ENCODE peak calls at places on chromosomes 4 and X, in five cellular contexts. One of them, this sample, is unnamed.

GRCh38 chr4:87304659-87305277 is 17.9 kb downstream of the HSD17B13 start:
- DNase-seq in A549: peak
- DNase-seq in omental fat pad: no peak
- DNase-seq in endothelial cell: no peak
- DNase-seq in fibroblast of mammary gland: no peak
- DNase-seq in this sample: no peak

GRCh38 chrX:24799078-24799477 is 105.4 kb downstream of the POLA1 start:
- DNase-seq in A549: no peak
- DNase-seq in fibroblast of mammary gland: no peak
- DNase-seq in endothelial cell: no peak
- DNase-seq in omental fat pad: no peak
- DNase-seq in this sample: no peak

GRCh38 chr4:2304321-2304876 is 42.5 kb upstream of the MXD4 start:
- DNase-seq in A549: no peak
- DNase-seq in omental fat pad: no peak
- DNase-seq in endothelial cell: no peak
- DNase-seq in fibroblast of mammary gland: no peak
- DNase-seq in this sample: no peak

GRCh38 chr4:73172166-73172565 is 86.4 kb downstream of the ANKRD17 start:
- DNase-seq in endothelial cell: no peak
- DNase-seq in fibroblast of mammary gland: no peak
- DNase-seq in omental fat pad: no peak
- DNase-seq in A549: no peak
- DNase-seq in this sample: no peak

GRCh38 chrX:109614951-109615350 is 10.0 kb downstream of the KCNE5 start:
- DNase-seq in omental fat pad: no peak
- DNase-seq in A549: no peak
- DNase-seq in fibroblast of mammary gland: no peak
- DNase-seq in endothelial cell: no peak
- DNase-seq in this sample: no peak

GRCh38 chr4:98961770-98962169 is 32.8 kb upstream of the EIF4E start:
- DNase-seq in fibroblast of mammary gland: no peak
- DNase-seq in A549: no peak
- DNase-seq in endothelial cell: no peak
- DNase-seq in omental fat pad: no peak
- DNase-seq in this sample: no peak

GRCh38 chr4:74524985-74525384 is 80.0 kb downstream of the AREG start:
- DNase-seq in omental fat pad: no peak
- DNase-seq in endothelial cell: no peak
- DNase-seq in fibroblast of mammary gland: no peak
- DNase-seq in A549: no peak
- DNase-seq in this sample: no peak

GRCh38 chr4:139523076-139523475 is 32.9 kb downstream of the SETD7 start:
- DNase-seq in A549: no peak
- DNase-seq in endothelial cell: no peak
- DNase-seq in fibroblast of mammary gland: no peak
- DNase-seq in omental fat pad: no peak
- DNase-seq in this sample: no peak

GRCh38 chrX:44314259-44314734 is 29.2 kb downstream of the EFHC2 start:
- DNase-seq in omental fat pad: no peak
- DNase-seq in fibroblast of mammary gland: peak
- DNase-seq in endothelial cell: peak
- DNase-seq in A549: no peak
- DNase-seq in this sample: no peak

GRCh38 chrX:69538321-69538876 is 34.3 kb downstream of the NALF2 start:
- DNase-seq in A549: peak
- DNase-seq in fibroblast of mammary gland: peak
- DNase-seq in endothelial cell: peak
- DNase-seq in omental fat pad: peak
- DNase-seq in this sample: peak

GRCh38 chr4:94970650-94971049 is 212.9 kb downstream of the BMPR1B start:
- DNase-seq in endothelial cell: no peak
- DNase-seq in A549: no peak
- DNase-seq in fibroblast of mammary gland: no peak
- DNase-seq in omental fat pad: no peak
- DNase-seq in this sample: no peak

GRCh38 chrX:41452972-41453371 is 5.8 kb downstream of the NYX start:
- DNase-seq in omental fat pad: no peak
- DNase-seq in fibroblast of mammary gland: peak
- DNase-seq in endothelial cell: no peak
- DNase-seq in A549: no peak
- DNase-seq in this sample: no peak

GRCh38 chr4:6663596-6664393 is 23.3 kb downstream of the MRFAP1 start:
- DNase-seq in endothelial cell: no peak
- DNase-seq in A549: no peak
- DNase-seq in omental fat pad: no peak
- DNase-seq in fibroblast of mammary gland: no peak
- DNase-seq in this sample: no peak

GRCh38 chrX:9368262-9368661 is 96.6 kb upstream of the TBL1X start:
- DNase-seq in endothelial cell: no peak
- DNase-seq in A549: no peak
- DNase-seq in omental fat pad: no peak
- DNase-seq in fibroblast of mammary gland: no peak
- DNase-seq in this sample: no peak

GRCh38 chr4:83606898-83607297 is 71.0 kb downstream of the GPAT3 start:
- DNase-seq in A549: no peak
- DNase-seq in omental fat pad: no peak
- DNase-seq in fibroblast of mammary gland: no peak
- DNase-seq in endothelial cell: no peak
- DNase-seq in this sample: no peak

GRCh38 chrX:49262603-49263002 is 1.9 kb downstream of the FOXP3 start:
- DNase-seq in fibroblast of mammary gland: no peak
- DNase-seq in omental fat pad: no peak
- DNase-seq in A549: no peak
- DNase-seq in endothelial cell: no peak
- DNase-seq in this sample: no peak

GRCh38 chr4:150248181-150248580 is 169.9 kb downstream of the DCLK2 start:
- DNase-seq in fibroblast of mammary gland: no peak
- DNase-seq in endothelial cell: no peak
- DNase-seq in omental fat pad: no peak
- DNase-seq in A549: no peak
- DNase-seq in this sample: no peak

GRCh38 chr4:140095694-140096482 is 58.1 kb downstream of the MAML3 start:
- DNase-seq in A549: peak
- DNase-seq in endothelial cell: no peak
- DNase-seq in fibroblast of mammary gland: peak
- DNase-seq in omental fat pad: no peak
- DNase-seq in this sample: no peak

GRCh38 chr4:54169176-54169575 is 59.9 kb upstream of the PDGFRA start:
- DNase-seq in fibroblast of mammary gland: peak
- DNase-seq in omental fat pad: no peak
- DNase-seq in A549: no peak
- DNase-seq in endothelial cell: no peak
- DNase-seq in this sample: no peak

GRCh38 chr4:109969909-109970308 is 57.2 kb downstream of the EGF start:
- DNase-seq in fibroblast of mammary gland: no peak
- DNase-seq in omental fat pad: no peak
- DNase-seq in endothelial cell: peak
- DNase-seq in A549: no peak
- DNase-seq in this sample: no peak

GRCh38 chr4:132542228-132542627 is 606.9 kb upstream of the PCDH10 start:
- DNase-seq in fibroblast of mammary gland: no peak
- DNase-seq in omental fat pad: no peak
- DNase-seq in endothelial cell: no peak
- DNase-seq in A549: no peak
- DNase-seq in this sample: no peak

GRCh38 chrX:143648705-143649104 is 12.8 kb upstream of the SLITRK4 start:
- DNase-seq in fibroblast of mammary gland: no peak
- DNase-seq in endothelial cell: peak
- DNase-seq in A549: no peak
- DNase-seq in omental fat pad: no peak
- DNase-seq in this sample: no peak

GRCh38 chr4:3675251-3676115 is 90.7 kb upstream of the ADRA2C start:
- DNase-seq in A549: no peak
- DNase-seq in endothelial cell: no peak
- DNase-seq in omental fat pad: no peak
- DNase-seq in fibroblast of mammary gland: no peak
- DNase-seq in this sample: peak

GRCh38 chr4:83071116-83071515 is 36.1 kb downstream of the COPS4 start:
- DNase-seq in A549: no peak
- DNase-seq in omental fat pad: no peak
- DNase-seq in endothelial cell: no peak
- DNase-seq in fibroblast of mammary gland: peak
- DNase-seq in this sample: no peak

GRCh38 chrX:40061005-40061404 is 36.8 kb downstream of the BCOR start:
- DNase-seq in fibroblast of mammary gland: no peak
- DNase-seq in A549: no peak
- DNase-seq in endothelial cell: no peak
- DNase-seq in omental fat pad: no peak
- DNase-seq in this sample: no peak

GRCh38 chrX:71919436-71919835 is 8.8 kb downstream of the NHSL2 start:
- DNase-seq in endothelial cell: no peak
- DNase-seq in omental fat pad: no peak
- DNase-seq in fibroblast of mammary gland: no peak
- DNase-seq in A549: no peak
- DNase-seq in this sample: no peak

GRCh38 chr4:1401409-1402020 is 4.7 kb downstream of the NKX1-1 start:
- DNase-seq in fibroblast of mammary gland: no peak
- DNase-seq in endothelial cell: no peak
- DNase-seq in A549: no peak
- DNase-seq in omental fat pad: no peak
- DNase-seq in this sample: no peak

GRCh38 chrX:1062351-1062750 is 150.1 kb downstream of the CRLF2 start:
- DNase-seq in endothelial cell: no peak
- DNase-seq in A549: no peak
- DNase-seq in omental fat pad: no peak
- DNase-seq in fibroblast of mammary gland: no peak
- DNase-seq in this sample: no peak

GRCh38 chr4:118237531-118237930 is 115.3 kb downstream of the PRSS12 start:
- DNase-seq in endothelial cell: no peak
- DNase-seq in fibroblast of mammary gland: no peak
- DNase-seq in omental fat pad: no peak
- DNase-seq in A549: no peak
- DNase-seq in this sample: no peak

GRCh38 chr4:1588306-1588705 is 95.8 kb downstream of the FAM53A start:
- DNase-seq in omental fat pad: no peak
- DNase-seq in fibroblast of mammary gland: no peak
- DNase-seq in endothelial cell: no peak
- DNase-seq in A549: no peak
- DNase-seq in this sample: no peak

GRCh38 chr4:31026216-31026615 is 306.0 kb downstream of the PCDH7 start:
- DNase-seq in endothelial cell: no peak
- DNase-seq in omental fat pad: no peak
- DNase-seq in fibroblast of mammary gland: no peak
- DNase-seq in A549: no peak
- DNase-seq in this sample: no peak

GRCh38 chr4:104966349-104967033 is 180.2 kb upstream of the TET2 start:
- DNase-seq in endothelial cell: no peak
- DNase-seq in fibroblast of mammary gland: no peak
- DNase-seq in omental fat pad: no peak
- DNase-seq in A549: no peak
- DNase-seq in this sample: no peak

GRCh38 chr4:89586864-89587263 is 250.1 kb downstream of the SNCA start:
- DNase-seq in A549: no peak
- DNase-seq in fibroblast of mammary gland: peak
- DNase-seq in omental fat pad: no peak
- DNase-seq in endothelial cell: no peak
- DNase-seq in this sample: no peak

GRCh38 chr4:152644130-152644529 is 35.7 kb downstream of the TMEM154 start:
- DNase-seq in fibroblast of mammary gland: no peak
- DNase-seq in A549: no peak
- DNase-seq in omental fat pad: no peak
- DNase-seq in endothelial cell: no peak
- DNase-seq in this sample: no peak

GRCh38 chr4:152635876-152636275 is 43.9 kb downstream of the TMEM154 start:
- DNase-seq in A549: no peak
- DNase-seq in endothelial cell: no peak
- DNase-seq in fibroblast of mammary gland: no peak
- DNase-seq in omental fat pad: no peak
- DNase-seq in this sample: no peak

GRCh38 chr4:152643153-152644035 is 36.4 kb downstream of the TMEM154 start:
- DNase-seq in endothelial cell: no peak
- DNase-seq in A549: no peak
- DNase-seq in omental fat pad: no peak
- DNase-seq in fibroblast of mammary gland: no peak
- DNase-seq in this sample: no peak

GRCh38 chr4:152640058-152640921 is 39.5 kb downstream of the TMEM154 start:
- DNase-seq in fibroblast of mammary gland: peak
- DNase-seq in A549: peak
- DNase-seq in endothelial cell: no peak
- DNase-seq in omental fat pad: no peak
- DNase-seq in this sample: no peak
- TF ChIP-seq CTCF in fibroblast of mammary gland: peak
- TF ChIP-seq CTCF in A549: peak
- TF ChIP-seq CTCF in endothelial cell: peak
- TF ChIP-seq CTCF in omental fat pad: no peak
- TF ChIP-seq CTCF in this sample: peak

GRCh38 chrX:50905334-50905733 is 5.2 kb upstream of the BMP15 start:
- DNase-seq in endothelial cell: no peak
- DNase-seq in fibroblast of mammary gland: no peak
- DNase-seq in omental fat pad: no peak
- DNase-seq in A549: no peak
- DNase-seq in this sample: no peak
- TF ChIP-seq CTCF in endothelial cell: peak
- TF ChIP-seq CTCF in fibroblast of mammary gland: peak
- TF ChIP-seq CTCF in omental fat pad: no peak
- TF ChIP-seq CTCF in A549: no peak
- TF ChIP-seq CTCF in this sample: peak

GRCh38 chr4:44425614-44426208 is 22.9 kb downstream of the KCTD8 start:
- DNase-seq in endothelial cell: peak
- DNase-seq in fibroblast of mammary gland: peak
- DNase-seq in omental fat pad: no peak
- DNase-seq in A549: no peak
- DNase-seq in this sample: no peak
- TF ChIP-seq CTCF in endothelial cell: peak
- TF ChIP-seq CTCF in fibroblast of mammary gland: peak
- TF ChIP-seq CTCF in omental fat pad: no peak
- TF ChIP-seq CTCF in A549: no peak
- TF ChIP-seq CTCF in this sample: no peak

DNA sequence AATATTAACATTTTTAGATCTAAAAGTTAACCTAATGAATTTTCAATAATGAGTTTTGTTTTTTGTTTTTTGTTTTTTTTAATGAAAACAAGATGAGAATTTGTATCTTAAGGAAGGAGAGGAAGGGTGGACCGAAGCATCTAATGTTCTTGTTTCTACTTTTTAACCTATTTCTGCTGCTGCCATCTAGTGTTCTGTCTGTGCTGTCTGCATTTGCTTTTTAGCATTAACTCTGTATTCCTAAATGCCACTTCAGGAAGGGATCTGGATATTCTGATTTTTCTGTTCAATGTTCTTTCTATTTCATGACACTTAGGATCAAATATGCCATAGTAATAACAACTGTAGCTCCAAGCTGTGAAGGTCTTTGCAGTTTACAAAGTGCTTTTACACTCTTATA is 161.7 kb downstream of the BRWD3 start:
- DNase-seq in A549: peak
- DNase-seq in endothelial cell: no peak
- DNase-seq in omental fat pad: no peak
- DNase-seq in fibroblast of mammary gland: peak
- DNase-seq in this sample: no peak
- TF ChIP-seq CTCF in A549: peak
- TF ChIP-seq CTCF in endothelial cell: no peak
- TF ChIP-seq CTCF in omental fat pad: no peak
- TF ChIP-seq CTCF in fibroblast of mammary gland: peak
- TF ChIP-seq CTCF in this sample: no peak